ENCODE peak calls at places on chromosome 10, in four cellular contexts. J is CD8-positive, alpha-beta memory T cell; L is activated T-cell treated with anti-CD3 and anti-CD28 coated beads for 4 hours; P is Daoy. Q is an unnamed sample.

GRCh38 chr10:60444494-60445064 is 54.9 kb upstream of the ANK3 start:
- DNase-seq in J (no peak), L (no peak), P (no peak), Q (peak; percentile 55)

GRCh38 chr10:31384589-31384949 is 65.6 kb downstream of the ZEB1 start:
- DNase-seq in P (peak; percentile 19), L (no peak), J (no peak), Q (no peak)

GRCh38 chr10:119270893-119271361 is 63.6 kb downstream of the GRK5 start:
- DNase-seq in J (peak; percentile 58), L (peak; percentile 19), P (no peak), Q (peak; percentile 94)

GRCh38 chr10:72466018-72466417 is 111.3 kb upstream of the DNAJB12 start:
- DNase-seq in J (no peak), L (no peak), P (no peak), Q (no peak)

GRCh38 chr10:9825491-9826018 is 1192.1 kb upstream of the CELF2 start:
- DNase-seq in J (no peak), L (no peak), P (peak; percentile 2), Q (no peak)

GRCh38 chr10:100140070-100140469 is 45.8 kb downstream of the ERLIN1 start:
- DNase-seq in P (no peak), L (no peak), J (no peak), Q (no peak)

GRCh38 chr10:119251315-119251708 is 43.9 kb downstream of the GRK5 start:
- DNase-seq in J (no peak), L (no peak), P (peak; percentile 62), Q (no peak)

GRCh38 chr10:101566333-101567164 is 21.5 kb downstream of the POLL start:
- DNase-seq in L (no peak), P (peak; percentile 20), J (no peak), Q (peak; percentile 77)

GRCh38 chr10:84415539-84416244 is 87.3 kb downstream of the CCSER2 start:
- DNase-seq in J (no peak), L (no peak), P (no peak), Q (no peak)

GRCh38 chr10:1204434-1205326 is 148.5 kb downstream of the WDR37 start:
- DNase-seq in J (no peak), P (no peak), L (no peak), Q (no peak)

GRCh38 chr10:98344589-98345038 is 70.4 kb downstream of the PYROXD2 start:
- DNase-seq in P (peak; percentile 23), L (no peak), J (no peak), Q (peak; percentile 90)

GRCh38 chr10:16942361-16943078 is 125.3 kb upstream of the RSU1 start:
- DNase-seq in J (no peak), P (no peak), L (no peak), Q (no peak)

GRCh38 chr10:83983578-83984255 is 155.6 kb upstream of the GHITM start:
- DNase-seq in L (no peak), P (no peak), J (no peak), Q (peak; percentile 62)

GRCh38 chr10:65040796-65041195 is 1519.6 kb downstream of the REEP3 start:
- DNase-seq in P (no peak), L (no peak), J (no peak), Q (peak; percentile 53)

GRCh38 chr10:5435328-5435727 is 23.0 kb downstream of the NET1 start:
- DNase-seq in J (no peak), L (no peak), P (no peak), Q (no peak)

GRCh38 chr10:71735709-71736569 is 16.4 kb upstream of the C10orf105 start:
- DNase-seq in L (peak; percentile 45), J (peak; percentile 53), P (no peak), Q (no peak)

GRCh38 chr10:112503643-112504042 is 56.6 kb downstream of the VTI1A start:
- DNase-seq in P (no peak), J (no peak), L (no peak), Q (no peak)

GRCh38 chr10:132685121-132685891 is 100.6 kb downstream of the NKX6-2 start:
- DNase-seq in P (peak; percentile 79), L (no peak), J (no peak), Q (no peak)

GRCh38 chr10:133079836-133080682 is 7.7 kb upstream of the ADGRA1 start:
- DNase-seq in J (no peak), L (no peak), P (no peak), Q (no peak)

GRCh38 chr10:31878486-31878885 is 50.1 kb downstream of the ARHGAP12 start:
- DNase-seq in P (no peak), L (no peak), J (no peak), Q (no peak)

GRCh38 chr10:96588601-96589419 is 2.0 kb upstream of the TM9SF3 start:
- DNase-seq in L (no peak), P (peak; percentile 18), J (no peak), Q (no peak)

GRCh38 chr10:95341716-95342130 is 50.9 kb upstream of the PDLIM1 start:
- DNase-seq in P (no peak), J (no peak), L (no peak), Q (no peak)

GRCh38 chr10:61975107-61975932 is 73.8 kb downstream of the ARID5B start:
- DNase-seq in L (no peak), J (no peak), P (peak; percentile 54), Q (no peak)

GRCh38 chr10:125531470-125531869 is 151.5 kb downstream of the TEX36 start:
- DNase-seq in P (peak; percentile 9), J (no peak), L (no peak), Q (peak; percentile 93)

GRCh38 chr10:77776487-77776886 is 138.9 kb upstream of the KCNMA1 start:
- DNase-seq in J (no peak), L (no peak), P (no peak), Q (peak; percentile 38)

GRCh38 chr10:75375828-75376227 is 25.7 kb downstream of the ZNF503 start:
- DNase-seq in P (no peak), J (no peak), L (no peak), Q (no peak)

GRCh38 chr10:118629211-118629610 is 33.8 kb upstream of the PRLHR start:
- DNase-seq in L (no peak), P (no peak), J (no peak), Q (no peak)

GRCh38 chr10:69481280-69481679 is 30.0 kb downstream of the TSPAN15 start:
- DNase-seq in J (no peak), L (no peak), P (no peak), Q (peak; percentile 65)

Q was measured in DMS53.